ENCODE peak calls at places on chromosomes 3 and 15, in four cellular contexts. U, S, P and M are unnamed samples. For H3K27me3, the result is how much of the 10 kb centered on the place peaks cover.

GRCh38 chr3:190497809-190498208 is 16.1 kb upstream of the IL1RAP start:
- DNase-seq in U (no peak), S (no peak), P (no peak), M (no peak)

GRCh38 chr3:195059006-195059350 is 212.0 kb downstream of the XXYLT1 start:
- DNase-seq in U (no peak), S (no peak), P (no peak), M (no peak)

GRCh38 chr3:38601971-38602550 is 47.4 kb downstream of the SCN5A start:
- DNase-seq in U (no peak), S (no peak), P (no peak), M (peak)

GRCh38 chr3:64048631-64049061 is 25.4 kb upstream of the PSMD6 start:
- DNase-seq in U (no peak), S (no peak), P (no peak), M (no peak)

GRCh38 chr3:187066228-187066995 is 72.9 kb downstream of the RPL39L start:
- DNase-seq in U (no peak), S (peak), P (peak), M (peak)

GRCh38 chr3:153357436-153357835 is 195.4 kb downstream of the RAP2B start:
- DNase-seq in U (no peak), S (no peak), P (no peak), M (no peak)

GRCh38 chr3:160372780-160373179 is 26.2 kb downstream of the IFT80 start:
- DNase-seq in U (no peak), S (no peak), P (no peak), M (no peak)

GRCh38 chr3:42814914-42815507 is 5.8 kb downstream of the ACKR2 start:
- DNase-seq in U (peak), S (peak), P (no peak), M (no peak)

GRCh38 chr3:177039875-177040274 is 157.4 kb downstream of the TBL1XR1 start:
- DNase-seq in U (no peak), S (no peak), P (no peak), M (no peak)

GRCh38 chr3:133722935-133723334 is 23.3 kb upstream of the TF start:
- DNase-seq in U (no peak), S (no peak), P (no peak), M (no peak)

GRCh38 chr3:8557298-8557697 is 55.7 kb downstream of the LMCD1 start:
- DNase-seq in U (no peak), S (no peak), P (no peak), M (no peak)

GRCh38 chr3:147007736-147008245 is 398.6 kb downstream of the ZIC4 start:
- DNase-seq in U (no peak), S (no peak), P (no peak), M (no peak)

GRCh38 chr3:114336122-114336697 is 42.4 kb downstream of the TIGIT start:
- DNase-seq in U (no peak), S (no peak), P (no peak), M (no peak)

GRCh38 chr3:61736506-61736905 is 175.1 kb downstream of the PTPRG start:
- DNase-seq in U (no peak), S (no peak), P (no peak), M (no peak)

GRCh38 chr15:94416829-94417228 is 185.5 kb downstream of the MCTP2 start:
- DNase-seq in U (no peak), S (no peak), P (no peak), M (no peak)

GRCh38 chr3:97793415-97794019 is 28.3 kb upstream of the CRYBG3 start:
- DNase-seq in U (no peak), S (peak), P (no peak), M (no peak)

GRCh38 chr3:111668912-111669488 is 73.9 kb upstream of the ZBED2 start:
- DNase-seq in U (no peak), S (peak), P (no peak), M (no peak)

GRCh38 chr15:84975871-84976351 is 5.7 kb upstream of the PDE8A start:
- DNase-seq in U (no peak), S (no peak), P (no peak), M (no peak)

GRCh38 chr15:96720251-96720650 is 389.8 kb downstream of the NR2F2 start:
- DNase-seq in U (no peak), S (no peak), P (no peak), M (no peak)

GRCh38 chr3:44954962-44955361 is 21.0 kb downstream of the ZDHHC3 start:
- DNase-seq in U (no peak), S (peak), P (no peak), M (no peak)

GRCh38 chr3:125072310-125072709 is 16.5 kb upstream of the HEG1 start:
- DNase-seq in U (no peak), S (no peak), P (no peak), M (no peak)

GRCh38 chr15:55917881-55918296 is 75.5 kb downstream of the NEDD4 start:
- DNase-seq in U (no peak), S (peak), P (no peak), M (peak)

GRCh38 chr15:45224596-45225217 is 27.3 kb upstream of the SLC28A2 start:
- DNase-seq in U (peak), S (no peak), P (no peak), M (no peak)

GRCh38 chr3:99842826-99843589 is 25.3 kb downstream of the CMSS1 start:
- DNase-seq in U (no peak), S (peak), P (no peak), M (no peak)

GRCh38 chr15:84921121-84921520 is 36.7 kb downstream of the SLC28A1 start:
- DNase-seq in U (no peak), S (no peak), P (no peak), M (no peak)

GRCh38 chr3:87260270-87260669 is 16.1 kb downstream of the POU1F1 start:
- DNase-seq in U (peak), S (peak), P (peak), M (peak)

GRCh38 chr15:91122296-91122695 is 22.2 kb downstream of the SV2B start:
- DNase-seq in U (no peak), S (no peak), P (no peak), M (no peak)

GRCh38 chr3:50395070-50395860 is 35.9 kb upstream of the TMEM115 start:
- DNase-seq in U (peak), S (no peak), P (no peak), M (no peak)

GRCh38 chr3:13080026-13080425 is 6.8 kb upstream of the IQSEC1 start:
- DNase-seq in U (no peak), S (no peak), P (no peak), M (no peak)

GRCh38 chr3:14203521-14204079 is 25.0 kb downstream of the LSM3 start:
- DNase-seq in U (peak), S (peak), P (peak), M (peak)

GRCh38 chr15:98954411-98954810 is 53.2 kb downstream of the PGPEP1L start:
- DNase-seq in U (peak), S (no peak), P (no peak), M (no peak)

DNA sequence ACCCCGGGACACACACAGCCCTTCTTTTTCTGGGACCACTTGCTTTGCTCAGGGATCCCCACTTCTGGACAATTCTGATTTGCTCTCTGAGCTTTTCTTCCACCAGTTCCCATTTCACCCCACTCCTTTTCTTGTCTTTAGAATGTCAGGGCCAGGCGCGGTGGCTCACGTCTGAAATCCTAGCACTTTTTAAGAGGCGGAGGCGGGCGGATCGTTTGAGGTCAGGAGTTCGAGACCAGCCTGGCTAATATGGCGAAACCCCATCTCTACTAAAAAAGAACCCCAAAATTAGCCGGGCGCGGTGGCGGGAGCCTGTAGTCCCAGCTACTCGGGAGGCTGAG is 907 bp downstream of the USP13 start:
- DNase-seq in U (peak), S (no peak), P (peak), M (no peak)
- H3K27me3 ChIP-seq in U (under half), S (under half), P (under half), M (under half)

GRCh38 chr3:33277193-33277882 is at the start of gene FBXL2:
- DNase-seq in U (no peak), S (peak), P (no peak), M (peak)
- H3K27ac ChIP-seq in U (no peak), S (no peak), P (no peak), M (peak)

GRCh38 chr15:40499931-40500330 is 29.1 kb downstream of the CHST14 start:
- DNase-seq in U (no peak), S (no peak), P (no peak), M (no peak)

GRCh38 chr15:40493089-40493840 is 22.5 kb downstream of the CHST14 start:
- DNase-seq in U (no peak), S (no peak), P (peak), M (no peak)

GRCh38 chr15:40498891-40499290 is 28.1 kb downstream of the CHST14 start:
- DNase-seq in U (no peak), S (no peak), P (no peak), M (no peak)

GRCh38 chr15:40498418-40498817 is 27.6 kb downstream of the CHST14 start:
- DNase-seq in U (no peak), S (no peak), P (no peak), M (no peak)

DNA sequence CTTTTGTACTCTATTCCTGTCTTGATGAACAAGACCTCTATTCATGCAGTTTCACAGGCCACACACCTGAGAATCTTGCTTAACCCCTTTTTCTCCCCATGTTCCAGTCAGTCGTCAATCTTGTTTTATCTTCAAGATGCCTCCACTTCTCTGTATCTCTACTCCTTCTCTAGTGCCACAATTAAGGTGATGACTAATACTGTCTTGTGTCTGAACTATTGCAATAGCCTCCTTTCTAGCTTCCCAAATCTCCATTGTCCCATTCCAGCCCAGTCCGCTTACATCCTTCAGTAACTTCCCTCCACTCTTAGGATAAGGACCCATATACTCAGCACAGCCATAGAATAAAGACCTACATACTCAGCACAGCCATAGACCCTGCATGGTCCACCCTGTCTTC is 24.7 kb downstream of the CHST14 start:
- DNase-seq in U (no peak), S (no peak), P (no peak), M (no peak)
- H3K27me3 ChIP-seq in U (under half), S (under half), P (under half), M (under half)

DNA sequence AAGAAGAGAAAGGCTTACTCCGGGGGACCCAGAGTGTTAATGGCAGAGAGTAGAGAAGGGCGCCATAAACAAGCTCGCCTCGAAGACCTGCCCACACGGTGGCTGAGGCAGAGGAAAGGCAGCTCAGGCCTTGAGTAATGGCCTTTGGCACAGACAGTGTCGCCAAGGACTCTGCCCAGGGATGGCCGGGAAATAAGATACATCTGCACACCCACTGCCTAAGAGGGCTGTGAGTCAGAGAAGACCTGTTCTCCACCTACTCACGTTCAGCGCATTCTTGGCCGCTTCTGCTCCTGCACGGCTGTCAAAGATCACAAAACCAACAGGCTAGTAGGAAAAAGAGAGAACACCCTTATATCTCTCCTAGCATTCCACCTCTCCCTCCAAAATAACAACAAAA is 26.2 kb downstream of the RBPMS2 start:
- DNase-seq in U (peak), S (no peak), P (no peak), M (no peak)
- H3K27ac ChIP-seq in U (no peak), S (no peak), P (no peak), M (no peak)

DNA sequence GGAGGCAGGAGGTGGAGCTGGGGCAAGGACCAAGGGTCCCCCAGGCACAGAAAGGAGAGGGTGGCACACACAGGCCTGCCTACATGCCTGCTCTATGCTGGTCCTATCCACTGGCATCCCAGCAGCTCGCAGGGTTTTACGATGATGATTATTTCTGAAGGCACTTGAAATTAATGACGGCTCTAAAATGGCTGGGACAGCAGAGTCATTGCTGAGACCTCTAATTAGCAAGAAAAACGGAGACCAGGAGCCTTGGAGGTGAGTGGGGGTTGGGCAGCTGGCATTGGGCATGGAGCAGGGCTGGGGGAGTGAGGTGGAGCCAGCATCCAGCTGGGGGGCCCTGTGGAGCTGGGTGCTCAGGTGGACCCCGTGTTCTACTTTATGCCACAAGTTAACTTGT is 3.5 kb upstream of the LINGO1 start:
- DNase-seq in U (no peak), S (no peak), P (no peak), M (no peak)
- H3K27me3 ChIP-seq in U (under half), S (under half), P (half or more), M (under half)

DNA sequence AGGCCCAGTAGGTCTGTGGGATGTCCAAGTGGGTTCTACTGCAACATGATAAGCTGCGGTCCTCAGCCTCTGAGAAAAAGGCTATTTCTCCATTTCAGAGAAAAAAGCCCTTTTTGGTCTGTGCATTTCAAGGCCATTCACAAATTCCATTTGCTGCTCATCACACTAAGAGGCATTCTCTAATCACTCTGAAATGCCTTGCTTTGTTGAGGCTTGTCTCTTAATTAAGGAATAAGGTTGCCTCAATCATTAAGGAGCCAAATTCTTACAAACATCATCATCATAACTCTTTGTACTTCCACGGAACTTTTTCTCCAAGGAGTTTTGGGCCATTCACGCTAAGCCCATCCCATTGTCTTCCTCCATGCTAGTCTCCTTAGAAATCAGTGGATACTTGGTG is 74.4 kb downstream of the BOC start:
- DNase-seq in U (no peak), S (no peak), P (no peak), M (no peak)
- H3K27ac ChIP-seq in U (no peak), S (no peak), P (no peak), M (no peak)

GRCh38 chr15:52787549-52788098 is 2.5 kb downstream of the ONECUT1 start:
- DNase-seq in U (no peak), S (no peak), P (no peak), M (no peak)
- H3K27me3 ChIP-seq in U (under half), S (under half), P (half or more), M (under half)

DNA sequence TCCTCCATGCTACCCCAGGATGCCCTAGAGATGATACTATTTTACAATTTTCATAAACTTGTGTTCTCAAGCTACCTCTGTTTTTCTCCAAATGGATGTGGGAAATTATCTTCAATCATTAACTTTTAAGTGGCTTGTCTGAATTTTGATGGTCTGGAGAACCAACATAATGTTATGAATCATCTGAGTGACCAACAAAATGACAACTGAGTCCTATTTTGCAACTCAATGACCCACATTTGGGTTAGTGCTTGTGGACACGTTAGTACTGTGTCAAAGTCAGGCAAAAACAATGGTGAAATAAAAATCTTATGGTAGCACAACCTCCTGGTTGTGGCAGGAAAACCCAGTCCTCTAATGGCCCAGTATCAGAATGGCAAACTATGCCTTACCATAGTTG is 352.4 kb upstream of the ZNF385D start:
- DNase-seq in U (no peak), S (no peak), P (no peak), M (no peak)
- H3K27ac ChIP-seq in U (no peak), S (no peak), P (no peak), M (no peak)

DNA sequence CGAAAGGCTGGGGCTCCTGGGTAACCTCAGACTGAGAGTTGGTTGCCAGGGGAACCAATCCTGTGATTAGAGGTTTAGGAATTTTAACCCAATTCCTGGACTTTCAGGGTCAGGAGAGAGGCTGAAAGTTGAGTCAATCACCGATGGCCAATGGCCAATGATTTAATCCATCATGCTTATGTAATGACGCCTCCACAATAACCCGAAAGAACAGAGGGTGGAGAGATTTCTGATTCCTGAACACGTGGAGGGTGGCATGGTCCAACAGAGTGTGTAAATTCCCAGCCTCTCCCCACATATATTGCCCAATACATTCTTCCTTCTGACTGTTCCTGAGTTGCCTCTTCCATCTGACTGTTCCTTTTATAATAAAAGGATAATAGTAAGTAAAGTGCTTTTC is 137.2 kb upstream of the CBLB start:
- DNase-seq in U (peak), S (no peak), P (no peak), M (no peak)
- H3K27me3 ChIP-seq in U (under half), S (under half), P (under half), M (under half)

GRCh38 chr3:189455009-189455408 is 176.2 kb upstream of the TP63 start:
- DNase-seq in U (no peak), S (no peak), P (no peak), M (no peak)
- H3K27ac ChIP-seq in U (no peak), S (no peak), P (no peak), M (no peak)